ENCODE peak calls at places on chromosomes 3 and 15, in four cellular contexts. S is fibroblast of lung, V is foreskin fibroblast, I is A549. R is an unnamed sample.

GRCh38 chr3:149547413-149547812 is 72.9 kb downstream of the TM4SF4 start:
- DNase-seq in S (peak), V (no peak), I (no peak), R (no peak)

GRCh38 chr3:194556086-194557056 is 69.6 kb upstream of the ATP13A3 start:
- DNase-seq in S (no peak), V (no peak), I (peak), R (no peak)

GRCh38 chr15:38814891-38815290 is 250.3 kb upstream of the RASGRP1 start:
- DNase-seq in S (no peak), V (no peak), I (no peak), R (no peak)

GRCh38 chr3:7263347-7264195 is 402.7 kb downstream of the GRM7 start:
- DNase-seq in S (no peak), V (no peak), I (no peak), R (no peak)

GRCh38 chr3:134901461-134901860 is 106.4 kb downstream of the EPHB1 start:
- DNase-seq in S (no peak), V (no peak), I (no peak), R (no peak)

GRCh38 chr3:54538346-54538745 is 389.5 kb downstream of the LRTM1 start:
- DNase-seq in S (no peak), V (no peak), I (peak), R (no peak)

GRCh38 chr3:125146601-125147490 is 65.7 kb downstream of the SLC12A8 start:
- DNase-seq in S (no peak), V (no peak), I (no peak), R (no peak)

GRCh38 chr3:61864886-61865285 is 303.5 kb downstream of the PTPRG start:
- DNase-seq in S (no peak), V (no peak), I (no peak), R (no peak)

GRCh38 chr3:11536132-11536935 is 107.4 kb downstream of the VGLL4 start:
- DNase-seq in S (no peak), V (no peak), I (no peak), R (no peak)

GRCh38 chr15:48250640-48251076 is 44.6 kb downstream of the SLC12A1 start:
- DNase-seq in S (peak), V (peak), I (peak), R (peak)

GRCh38 chr15:78415284-78415683 is 22.7 kb upstream of the IREB2 start:
- DNase-seq in S (peak), V (peak), I (peak), R (no peak)

GRCh38 chr15:78205856-78206255 is 28.5 kb downstream of the ACSBG1 start:
- DNase-seq in S (no peak), V (no peak), I (no peak), R (no peak)

GRCh38 chr3:139538733-139539132 is 809 bp downstream of the RBP1 start:
- DNase-seq in S (peak), V (no peak), I (no peak), R (no peak)

GRCh38 chr15:68763063-68763462 is 57.6 kb downstream of the ANP32A start:
- DNase-seq in S (no peak), V (no peak), I (no peak), R (no peak)

GRCh38 chr15:91021516-91022074 is 799 bp downstream of the VPS33B start:
- DNase-seq in S (no peak), V (peak), I (no peak), R (no peak)

GRCh38 chr3:69425249-69425648 is 39.4 kb upstream of the FRMD4B start:
- DNase-seq in S (peak), V (peak), I (peak), R (no peak)

GRCh38 chr3:147939425-147940196 is 530.4 kb downstream of the ZIC1 start:
- DNase-seq in S (no peak), V (peak), I (no peak), R (no peak)

GRCh38 chr3:13879102-13879945 is 547 bp downstream of the WNT7A start:
- DNase-seq in S (no peak), V (peak), I (no peak), R (no peak)

GRCh38 chr3:53250881-53251605 is 4.8 kb downstream of the TKT start:
- DNase-seq in S (no peak), V (no peak), I (no peak), R (no peak)

GRCh38 chr3:152197937-152198336 is 70.8 kb upstream of the MBNL1 start:
- DNase-seq in S (no peak), V (no peak), I (no peak), R (no peak)

GRCh38 chr3:182979719-182980191 is 583 bp downstream of the DCUN1D1 start:
- DNase-seq in S (no peak), V (peak), I (peak), R (no peak)

GRCh38 chr3:64297563-64297962 is 72.3 kb upstream of the PRICKLE2 start:
- DNase-seq in S (no peak), V (no peak), I (no peak), R (no peak)

GRCh38 chr3:29565236-29565635 is 284.4 kb downstream of the RBMS3 start:
- DNase-seq in S (no peak), V (no peak), I (no peak), R (no peak)

GRCh38 chr3:125141596-125142417 is 70.7 kb downstream of the SLC12A8 start:
- DNase-seq in S (peak), V (peak), I (no peak), R (no peak)

GRCh38 chr3:103787879-103788278 is 1353.1 kb downstream of the ZPLD1 start:
- DNase-seq in S (no peak), V (no peak), I (no peak), R (peak)

DNA sequence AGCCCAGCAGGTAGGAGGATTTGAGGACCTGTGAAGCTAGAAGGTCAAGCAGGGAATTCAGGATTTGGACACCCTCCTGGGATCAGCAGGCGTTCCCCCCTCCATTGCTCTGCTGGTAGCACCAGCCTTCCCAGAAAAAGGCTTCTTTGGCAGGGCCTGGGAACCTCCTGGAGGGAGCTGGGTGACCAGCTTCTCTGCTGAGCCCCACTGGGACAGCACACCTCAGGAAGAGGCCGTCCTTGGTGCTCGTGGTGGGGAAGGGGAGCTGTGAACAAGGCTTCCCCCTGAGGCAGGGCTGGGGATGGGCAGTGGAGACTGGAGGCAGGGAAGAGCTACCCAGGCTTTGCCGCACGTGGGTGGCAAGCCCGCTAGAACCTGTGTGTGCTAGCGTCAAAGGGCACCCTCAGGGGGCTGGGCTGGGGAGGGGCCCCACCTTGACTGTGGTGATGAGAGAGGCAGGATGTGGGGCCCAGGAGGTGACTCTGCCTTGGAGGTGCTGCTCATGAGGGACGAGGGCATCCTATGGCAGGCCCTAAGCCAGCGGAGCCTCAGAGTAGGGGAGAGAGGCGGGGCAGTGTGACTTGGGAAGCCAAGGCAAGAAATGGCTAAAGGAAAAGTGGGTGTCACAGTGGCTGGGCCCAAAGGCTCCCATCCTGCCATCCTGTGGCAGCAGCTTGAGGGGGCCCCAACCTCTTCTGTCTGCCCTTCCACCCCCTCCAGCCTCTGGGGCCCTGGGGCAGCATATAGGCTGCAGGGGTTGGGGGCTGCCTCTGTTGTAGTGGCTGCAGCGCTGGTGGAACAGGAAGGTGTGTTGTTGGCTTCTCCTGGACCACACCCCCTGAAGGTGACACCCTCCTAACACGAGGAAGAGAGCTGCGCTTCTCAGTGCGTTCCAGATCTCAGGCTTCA is 20.7 kb downstream of the KLF13 start:
- DNase-seq in S (no peak), V (no peak), I (no peak), R (no peak)
- H3K4me3 ChIP-seq in S (no peak), V (no peak), I (no peak), R (no peak)

GRCh38 chr3:16494094-16494493 is 19.4 kb downstream of the RFTN1 start:
- DNase-seq in S (no peak), V (no peak), I (no peak), R (no peak)

GRCh38 chr3:16498130-16498890 is 15.2 kb downstream of the RFTN1 start:
- DNase-seq in S (no peak), V (no peak), I (no peak), R (no peak)

GRCh38 chr3:16496008-16496407 is 17.5 kb downstream of the RFTN1 start:
- DNase-seq in S (no peak), V (no peak), I (no peak), R (no peak)

GRCh38 chr3:16496408-16497222 is 16.9 kb downstream of the RFTN1 start:
- DNase-seq in S (no peak), V (peak), I (no peak), R (no peak)

GRCh38 chr3:16494906-16495580 is 18.5 kb downstream of the RFTN1 start:
- DNase-seq in S (peak), V (peak), I (no peak), R (no peak)
- H3K4me3 ChIP-seq in S (no peak), V (no peak), I (no peak), R (no peak)

GRCh38 chr3:89692601-89693000 is 585.2 kb downstream of the EPHA3 start:
- DNase-seq in S (peak), V (no peak), I (no peak), R (no peak)
- H3K4me3 ChIP-seq in S (no peak), V (no peak), I (no peak), R (no peak)

DNA sequence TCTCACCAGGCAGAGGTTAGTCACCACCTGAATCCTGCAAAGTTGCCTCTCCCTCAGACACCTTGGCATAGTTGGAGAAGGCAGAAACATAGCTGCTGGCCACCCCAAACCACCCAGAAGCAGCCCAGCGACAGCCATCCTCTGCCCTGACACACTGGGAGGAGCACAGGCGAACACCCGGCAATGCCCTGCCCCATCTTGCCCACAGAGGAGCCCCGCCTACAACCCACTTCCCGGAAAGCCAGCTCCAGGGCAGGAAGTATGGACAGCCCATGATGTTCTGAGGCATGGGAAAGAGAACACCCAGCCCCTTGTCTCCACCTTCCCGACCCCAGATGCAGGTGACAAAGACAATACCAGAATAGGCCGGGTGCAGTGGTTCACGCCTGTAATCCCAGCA is 12.6 kb upstream of the SHISA5 start:
- DNase-seq in S (no peak), V (no peak), I (no peak), R (no peak)
- H3K4me3 ChIP-seq in S (no peak), V (no peak), I (no peak), R (no peak)

GRCh38 chr3:129603561-129603942 is 2.9 kb downstream of the PLXND1 start:
- DNase-seq in S (no peak), V (peak), I (no peak), R (no peak)
- H3K4me3 ChIP-seq in S (peak), V (peak), I (peak), R (peak)

DNA sequence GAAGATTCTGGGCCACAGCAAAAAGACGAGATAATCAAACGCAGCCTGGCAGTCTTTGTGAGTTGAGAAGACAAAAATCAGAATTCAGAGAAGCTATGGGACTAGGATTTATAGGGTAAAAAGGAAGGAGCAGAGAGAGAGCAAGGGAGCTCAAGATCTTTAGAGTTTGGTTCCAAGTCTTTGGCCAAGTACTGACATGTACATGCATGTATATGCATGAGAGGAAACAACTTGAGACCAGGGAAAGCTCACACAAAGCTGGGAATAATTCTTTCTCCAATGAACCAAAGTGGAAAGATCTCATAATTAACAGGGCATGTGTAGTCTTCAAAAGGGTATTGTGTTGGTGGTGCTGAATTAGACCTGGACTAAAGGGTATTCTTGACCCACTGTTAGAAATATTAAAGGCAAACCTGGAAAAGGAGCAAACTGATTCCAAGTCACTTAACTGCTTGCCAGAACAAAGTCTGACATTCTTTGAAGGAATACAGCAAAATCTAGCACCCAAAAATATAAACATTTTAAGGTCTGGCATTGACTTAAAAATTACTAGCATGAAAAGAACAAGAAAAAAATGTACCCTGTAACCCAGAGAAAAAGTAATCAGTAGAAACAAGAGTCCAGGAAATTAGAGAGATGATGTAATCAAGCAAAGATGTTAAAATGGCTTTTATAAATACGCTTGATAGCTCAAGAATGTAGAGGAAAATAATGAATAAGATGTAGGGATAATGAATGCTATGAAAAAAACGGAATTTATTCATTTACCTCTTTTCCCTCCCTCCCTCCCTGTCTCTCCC is 226.0 kb upstream of the CGNL1 start:
- DNase-seq in S (peak), V (peak), I (no peak), R (no peak)
- H3K4me3 ChIP-seq in S (no peak), V (no peak), I (no peak), R (no peak)